ENCODE peak calls at places on chromosomes 2 and 18, in four cellular contexts. One of them, this sample, is unnamed.

GRCh38 chr2:232846055-232846454 is 24.0 kb upstream of the SNORC start:
- DNase-seq in bronchial epithelial cell: no peak
- DNase-seq in WERI-Rb-1: no peak
- DNase-seq in colonic mucosa: no peak
- DNase-seq in this sample: no peak

GRCh38 chr2:101771911-101772321 is 74.4 kb downstream of the MAP4K4 start:
- DNase-seq in bronchial epithelial cell: no peak
- DNase-seq in WERI-Rb-1: no peak
- DNase-seq in colonic mucosa: no peak
- DNase-seq in this sample: no peak

GRCh38 chr2:158034198-158034831 is 67.4 kb upstream of the UPP2 start:
- DNase-seq in bronchial epithelial cell: peak
- DNase-seq in WERI-Rb-1: peak
- DNase-seq in colonic mucosa: peak
- DNase-seq in this sample: peak

GRCh38 chr2:44652701-44653100 is 288.8 kb upstream of the SIX3 start:
- DNase-seq in bronchial epithelial cell: no peak
- DNase-seq in WERI-Rb-1: peak
- DNase-seq in colonic mucosa: no peak
- DNase-seq in this sample: no peak

GRCh38 chr2:3766824-3767223 is 63.4 kb downstream of the DCDC2C start:
- DNase-seq in bronchial epithelial cell: no peak
- DNase-seq in WERI-Rb-1: no peak
- DNase-seq in colonic mucosa: no peak
- DNase-seq in this sample: no peak

GRCh38 chr2:8312221-8312620 is 369.6 kb upstream of the ID2 start:
- DNase-seq in bronchial epithelial cell: no peak
- DNase-seq in WERI-Rb-1: peak
- DNase-seq in colonic mucosa: no peak
- DNase-seq in this sample: no peak

GRCh38 chr2:55943466-55943865 is 19.9 kb upstream of the EFEMP1 start:
- DNase-seq in bronchial epithelial cell: peak
- DNase-seq in WERI-Rb-1: no peak
- DNase-seq in colonic mucosa: no peak
- DNase-seq in this sample: no peak

GRCh38 chr2:33746401-33746800 is 147.3 kb upstream of the FAM98A start:
- DNase-seq in bronchial epithelial cell: peak
- DNase-seq in WERI-Rb-1: no peak
- DNase-seq in colonic mucosa: no peak
- DNase-seq in this sample: no peak

GRCh38 chr2:6780765-6781274 is 84.9 kb downstream of the CMPK2 start:
- DNase-seq in bronchial epithelial cell: no peak
- DNase-seq in WERI-Rb-1: no peak
- DNase-seq in colonic mucosa: peak
- DNase-seq in this sample: no peak

GRCh38 chr2:134718095-134718955 is 475 bp downstream of the TMEM163 start:
- DNase-seq in bronchial epithelial cell: no peak
- DNase-seq in WERI-Rb-1: peak
- DNase-seq in colonic mucosa: no peak
- DNase-seq in this sample: no peak

GRCh38 chr2:23385748-23386421 is 906 bp downstream of the KLHL29 start:
- DNase-seq in bronchial epithelial cell: no peak
- DNase-seq in WERI-Rb-1: peak
- DNase-seq in colonic mucosa: no peak
- DNase-seq in this sample: no peak

GRCh38 chr18:45416168-45416567 is 199.1 kb upstream of the SLC14A2 start:
- DNase-seq in bronchial epithelial cell: no peak
- DNase-seq in WERI-Rb-1: no peak
- DNase-seq in colonic mucosa: peak
- DNase-seq in this sample: no peak

GRCh38 chr2:173247156-173247555 is 107.5 kb upstream of the CDCA7 start:
- DNase-seq in bronchial epithelial cell: no peak
- DNase-seq in WERI-Rb-1: no peak
- DNase-seq in colonic mucosa: no peak
- DNase-seq in this sample: no peak

GRCh38 chr2:120820263-120820884 is 84.7 kb downstream of the GLI2 start:
- DNase-seq in bronchial epithelial cell: no peak
- DNase-seq in WERI-Rb-1: peak
- DNase-seq in colonic mucosa: no peak
- DNase-seq in this sample: peak

GRCh38 chr2:70425682-70426301 is 123.9 kb upstream of the FAM136A start:
- DNase-seq in bronchial epithelial cell: peak
- DNase-seq in WERI-Rb-1: peak
- DNase-seq in colonic mucosa: no peak
- DNase-seq in this sample: no peak

GRCh38 chr2:237298323-237299118 is 115.4 kb downstream of the COL6A3 start:
- DNase-seq in bronchial epithelial cell: peak
- DNase-seq in WERI-Rb-1: no peak
- DNase-seq in colonic mucosa: no peak
- DNase-seq in this sample: no peak

GRCh38 chr18:46622451-46622850 is 34.6 kb downstream of the LOXHD1 start:
- DNase-seq in bronchial epithelial cell: no peak
- DNase-seq in WERI-Rb-1: no peak
- DNase-seq in colonic mucosa: no peak
- DNase-seq in this sample: no peak

GRCh38 chr18:46624127-46624526 is 32.9 kb downstream of the LOXHD1 start:
- DNase-seq in bronchial epithelial cell: no peak
- DNase-seq in WERI-Rb-1: no peak
- DNase-seq in colonic mucosa: no peak
- DNase-seq in this sample: no peak

GRCh38 chr18:46623541-46623940 is 33.5 kb downstream of the LOXHD1 start:
- DNase-seq in bronchial epithelial cell: peak
- DNase-seq in WERI-Rb-1: no peak
- DNase-seq in colonic mucosa: no peak
- DNase-seq in this sample: no peak

GRCh38 chr18:46621871-46622270 is 35.1 kb downstream of the LOXHD1 start:
- DNase-seq in bronchial epithelial cell: no peak
- DNase-seq in WERI-Rb-1: no peak
- DNase-seq in colonic mucosa: no peak
- DNase-seq in this sample: no peak

GRCh38 chr18:46622999-46623398 is 34.0 kb downstream of the LOXHD1 start:
- DNase-seq in bronchial epithelial cell: peak
- DNase-seq in WERI-Rb-1: no peak
- DNase-seq in colonic mucosa: no peak
- DNase-seq in this sample: no peak
- TF ChIP-seq CTCF in bronchial epithelial cell: peak
- TF ChIP-seq CTCF in WERI-Rb-1: peak
- TF ChIP-seq CTCF in colonic mucosa: no peak
- TF ChIP-seq CTCF in this sample: peak

GRCh38 chr2:217058791-217059755 is 199.2 kb upstream of the TNP1 start:
- DNase-seq in bronchial epithelial cell: peak
- DNase-seq in WERI-Rb-1: no peak
- DNase-seq in colonic mucosa: no peak
- DNase-seq in this sample: no peak
- TF ChIP-seq CTCF in bronchial epithelial cell: no peak
- TF ChIP-seq CTCF in WERI-Rb-1: peak
- TF ChIP-seq CTCF in colonic mucosa: no peak
- TF ChIP-seq CTCF in this sample: no peak

GRCh38 chr2:71545572-71546274 is 92.4 kb downstream of the DYSF start:
- DNase-seq in bronchial epithelial cell: peak
- DNase-seq in WERI-Rb-1: peak
- DNase-seq in colonic mucosa: peak
- DNase-seq in this sample: peak
- TF ChIP-seq CTCF in bronchial epithelial cell: peak
- TF ChIP-seq CTCF in WERI-Rb-1: peak
- TF ChIP-seq CTCF in colonic mucosa: peak
- TF ChIP-seq CTCF in this sample: peak

GRCh38 chr18:40017026-40017425 is 1938.0 kb upstream of the PIK3C3 start:
- DNase-seq in bronchial epithelial cell: no peak
- DNase-seq in WERI-Rb-1: no peak
- DNase-seq in colonic mucosa: no peak
- DNase-seq in this sample: no peak

GRCh38 chr18:40016405-40016804 is 1938.6 kb upstream of the PIK3C3 start:
- DNase-seq in bronchial epithelial cell: no peak
- DNase-seq in WERI-Rb-1: no peak
- DNase-seq in colonic mucosa: no peak
- DNase-seq in this sample: no peak

DNA sequence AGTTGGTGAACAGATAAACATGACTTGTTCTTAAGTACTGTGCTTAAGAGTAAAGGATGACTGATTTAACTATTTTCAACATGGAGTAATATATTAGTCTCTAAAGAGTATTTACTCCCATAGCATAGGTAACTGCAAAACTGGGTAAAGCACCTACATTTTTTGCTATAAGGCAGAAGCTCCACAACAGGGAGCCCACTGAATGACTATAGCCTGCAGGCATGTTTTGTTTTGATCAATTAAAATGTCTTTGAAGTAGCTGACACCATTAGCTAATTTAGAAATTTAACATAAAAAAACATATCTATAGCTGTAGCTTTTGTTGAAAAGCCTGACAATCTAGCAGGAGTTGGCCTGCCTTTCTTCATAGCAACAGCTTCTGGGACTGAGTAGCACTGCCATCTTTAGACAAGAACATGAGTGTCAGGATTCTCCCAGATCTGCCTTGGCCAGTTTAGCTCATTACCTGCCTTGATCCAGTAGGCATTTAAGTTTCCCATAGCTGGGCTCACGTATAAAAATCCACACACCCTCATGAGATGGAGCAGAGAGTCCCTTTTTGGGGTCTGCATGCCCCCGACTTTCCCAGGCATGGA is 1935.1 kb upstream of the PIK3C3 start:
- DNase-seq in bronchial epithelial cell: no peak
- DNase-seq in WERI-Rb-1: no peak
- DNase-seq in colonic mucosa: no peak
- DNase-seq in this sample: no peak
- TF ChIP-seq CTCF in bronchial epithelial cell: no peak
- TF ChIP-seq CTCF in WERI-Rb-1: no peak
- TF ChIP-seq CTCF in colonic mucosa: no peak
- TF ChIP-seq CTCF in this sample: no peak

GRCh38 chr2:36534275-36534799 is 63.6 kb downstream of the FEZ2 start:
- DNase-seq in bronchial epithelial cell: no peak
- DNase-seq in WERI-Rb-1: no peak
- DNase-seq in colonic mucosa: no peak
- DNase-seq in this sample: no peak
- TF ChIP-seq CTCF in bronchial epithelial cell: no peak
- TF ChIP-seq CTCF in WERI-Rb-1: no peak
- TF ChIP-seq CTCF in colonic mucosa: no peak
- TF ChIP-seq CTCF in this sample: no peak

DNA sequence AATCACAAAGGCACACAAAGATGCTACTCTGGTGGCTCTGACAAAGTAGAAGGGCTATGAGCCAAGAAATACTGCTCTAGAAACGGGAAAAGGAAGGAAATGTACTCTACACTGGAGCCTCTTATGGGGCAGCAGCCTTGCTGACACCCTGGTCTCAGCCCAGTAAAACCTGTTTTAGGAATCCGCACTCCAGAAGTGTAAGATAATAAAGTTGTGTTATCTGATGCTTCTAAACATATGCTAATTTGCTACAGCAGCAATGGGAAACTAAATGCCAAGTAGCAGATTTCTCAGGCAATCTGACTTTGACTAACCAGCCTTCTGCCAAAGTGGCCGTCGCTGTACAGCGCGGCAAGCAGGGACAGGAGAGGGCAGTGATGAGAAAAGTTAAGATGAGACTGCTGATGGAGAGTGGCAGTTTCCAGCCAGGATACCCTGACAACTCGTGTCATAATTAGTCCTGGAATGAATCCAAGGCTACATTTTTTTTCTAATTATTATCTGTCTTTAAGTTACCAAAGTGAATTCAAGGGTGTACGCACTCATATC is 99.0 kb downstream of the NETO1 start:
- DNase-seq in bronchial epithelial cell: no peak
- DNase-seq in WERI-Rb-1: peak
- DNase-seq in colonic mucosa: no peak
- DNase-seq in this sample: no peak
- TF ChIP-seq CTCF in bronchial epithelial cell: no peak
- TF ChIP-seq CTCF in WERI-Rb-1: peak
- TF ChIP-seq CTCF in colonic mucosa: no peak
- TF ChIP-seq CTCF in this sample: no peak

DNA sequence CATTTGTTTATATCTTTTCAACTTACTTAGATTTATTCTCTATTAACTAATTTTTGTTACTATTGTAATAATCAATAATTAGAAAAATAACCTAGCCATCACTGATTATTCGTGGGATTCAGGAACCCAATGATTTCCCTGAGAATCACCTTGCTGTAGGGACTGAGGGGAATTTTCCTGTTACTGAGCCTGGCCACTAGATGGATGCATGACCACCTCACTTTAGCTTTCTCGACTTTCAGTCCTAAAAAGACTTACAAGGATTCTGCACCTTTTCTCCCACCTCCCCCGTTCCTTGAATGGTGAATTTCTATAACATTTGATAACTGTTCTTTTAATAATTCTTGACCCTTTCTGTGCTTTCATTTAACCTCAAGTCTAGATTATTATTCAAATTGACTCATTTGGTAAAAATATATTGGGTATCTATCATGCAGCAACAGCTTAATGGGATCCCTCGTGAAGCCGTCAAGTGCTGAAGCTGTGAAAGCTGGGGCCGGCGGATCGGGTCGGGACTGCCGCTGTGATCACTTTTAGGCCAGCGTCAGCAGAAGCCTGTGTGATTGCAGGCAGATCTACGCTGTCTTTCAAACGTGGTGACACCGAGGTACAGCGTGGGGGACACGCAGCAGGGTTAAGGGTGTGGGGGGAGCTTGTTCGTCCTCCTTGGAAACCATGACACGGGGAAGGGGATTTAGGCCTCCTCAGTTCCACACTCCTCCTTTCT is 38.8 kb upstream of the TMEM18 start:
- DNase-seq in bronchial epithelial cell: no peak
- DNase-seq in WERI-Rb-1: no peak
- DNase-seq in colonic mucosa: no peak
- DNase-seq in this sample: no peak
- TF ChIP-seq CTCF in bronchial epithelial cell: peak
- TF ChIP-seq CTCF in WERI-Rb-1: peak
- TF ChIP-seq CTCF in colonic mucosa: no peak
- TF ChIP-seq CTCF in this sample: peak

DNA sequence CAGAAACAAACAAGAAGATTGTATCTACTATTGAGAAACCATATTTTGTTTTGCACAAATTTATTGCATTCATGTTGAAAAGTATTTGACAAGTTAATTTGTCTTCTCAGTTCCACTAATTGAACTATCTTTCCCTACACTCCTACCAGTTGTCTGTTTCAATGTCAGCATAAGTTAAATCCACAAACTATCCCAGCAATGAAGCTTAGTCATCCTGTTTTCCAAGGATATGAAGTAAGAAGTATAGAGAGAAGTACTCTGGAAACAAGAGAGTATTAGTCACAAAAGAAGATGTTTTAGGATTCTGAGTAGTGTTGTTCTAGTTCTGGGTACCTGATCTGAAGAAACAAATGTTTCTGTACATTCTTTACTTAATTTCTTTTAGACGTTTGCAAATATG is 261.6 kb upstream of the ZNF804A start:
- DNase-seq in bronchial epithelial cell: peak
- DNase-seq in WERI-Rb-1: no peak
- DNase-seq in colonic mucosa: no peak
- DNase-seq in this sample: no peak
- TF ChIP-seq CTCF in bronchial epithelial cell: no peak
- TF ChIP-seq CTCF in WERI-Rb-1: no peak
- TF ChIP-seq CTCF in colonic mucosa: no peak
- TF ChIP-seq CTCF in this sample: no peak